ENCODE peak calls at places on chromosomes 13 and 19, in ten cellular contexts. I is mucosa of descending colon; R is CD8-positive, alpha-beta memory T cell; H is aorta; J is Panc1; X is iPS DF 6.9; G is heart left ventricle; O is psoas muscle; L is stomach; E is tibial artery. F is an unnamed sample. For H3K4me1, the result is how much of the 10 kb centered on the place peaks cover.

GRCh38 chr19:17123041-17123440 is 47.5 kb downstream of the MYO9B start:
- DNase-seq in I (no peak), R (no peak), H (no peak), J (no peak), X (no peak), G (no peak), O (no peak), L (no peak), E (no peak), F (no peak)

GRCh38 chr13:105969761-105970160 is 565.7 kb downstream of the EFNB2 start:
- DNase-seq in I (no peak), R (no peak), H (no peak), J (no peak), X (no peak), G (no peak), O (no peak), L (no peak), E (no peak), F (no peak)

GRCh38 chr13:41848435-41849255 is 112.3 kb downstream of the VWA8 start:
- DNase-seq in I (no peak), R (no peak), H (no peak), J (no peak), X (no peak), G (no peak), O (no peak), L (no peak), E (no peak), F (no peak)

GRCh38 chr13:101397742-101398141 is 18.6 kb downstream of the NALCN start:
- DNase-seq in I (no peak), R (no peak), H (no peak), J (no peak), X (no peak), G (no peak), O (no peak), L (no peak), E (no peak), F (no peak)

GRCh38 chr19:4499318-4499717 is 19.0 kb downstream of the PLIN4 start:
- DNase-seq in I (no peak), R (no peak), H (no peak), J (no peak), X (no peak), G (no peak), O (no peak), L (no peak), E (no peak), F (no peak)

GRCh38 chr13:112522578-112522977 is 65.4 kb downstream of the TUBGCP3 start:
- DNase-seq in I (no peak), R (no peak), H (no peak), J (no peak), X (no peak), G (no peak), O (no peak), L (no peak), E (no peak), F (no peak)

GRCh38 chr19:58170860-58171259 is 12.0 kb upstream of the ZNF274 start:
- DNase-seq in I (no peak), R (no peak), H (no peak), J (no peak), X (no peak), G (no peak), O (no peak), L (no peak), E (no peak), F (no peak)

GRCh38 chr13:43574601-43575000 is 212.2 kb downstream of the ENOX1 start:
- DNase-seq in I (no peak), R (no peak), H (no peak), J (no peak), X (no peak), G (no peak), O (no peak), L (no peak), E (no peak), F (no peak)

GRCh38 chr19:15373644-15374043 is 5.9 kb downstream of the AKAP8 start:
- DNase-seq in I (peak), R (no peak), H (no peak), J (no peak), X (no peak), G (no peak), O (no peak), L (no peak), E (no peak), F (no peak)

GRCh38 chr13:28161370-28161769 is 23.0 kb downstream of the PAN3 start:
- DNase-seq in I (no peak), R (no peak), H (no peak), J (no peak), X (no peak), G (no peak), O (no peak), L (no peak), E (no peak), F (no peak)

GRCh38 chr13:20623000-20623399 is 56.0 kb downstream of the IFT88 start:
- DNase-seq in I (no peak), R (no peak), H (no peak), J (no peak), X (no peak), G (no peak), O (no peak), L (no peak), E (no peak), F (no peak)

GRCh38 chr19:14106840-14107239 is 10.7 kb downstream of the PRKACA start:
- DNase-seq in I (no peak), R (no peak), H (no peak), J (no peak), X (no peak), G (peak), O (no peak), L (no peak), E (no peak), F (no peak)

GRCh38 chr13:23654111-23655110 is 84.2 kb downstream of the TNFRSF19 start:
- DNase-seq in I (no peak), R (no peak), H (no peak), J (no peak), X (no peak), G (no peak), O (no peak), L (peak), E (no peak), F (no peak)

GRCh38 chr13:75326173-75327131 is 155.5 kb downstream of the TBC1D4 start:
- DNase-seq in I (no peak), R (peak), H (no peak), J (no peak), X (no peak), G (no peak), O (no peak), L (no peak), E (no peak), F (no peak)

GRCh38 chr13:19607523-19608078 is 25.9 kb upstream of the MPHOSPH8 start:
- DNase-seq in I (no peak), R (no peak), H (no peak), J (no peak), X (no peak), G (no peak), O (no peak), L (no peak), E (no peak), F (no peak)

GRCh38 chr19:55216461-55217198 is 7.3 kb upstream of the PTPRH start:
- DNase-seq in I (peak), R (peak), H (peak), J (peak), X (peak), G (peak), O (peak), L (peak), E (no peak), F (peak)

GRCh38 chr13:109199280-109199679 is 569.9 kb downstream of the MYO16 start:
- DNase-seq in I (no peak), R (no peak), H (no peak), J (no peak), X (no peak), G (no peak), O (no peak), L (no peak), E (no peak), F (no peak)

GRCh38 chr19:32674153-32674958 is 624 bp downstream of the ANKRD27 start:
- DNase-seq in I (peak), R (no peak), H (no peak), J (no peak), X (no peak), G (no peak), O (no peak), L (no peak), E (no peak), F (no peak)

GRCh38 chr19:12065100-12065538 is 588 bp downstream of the ZNF844 start:
- DNase-seq in I (peak), R (peak), H (peak), J (no peak), X (no peak), G (no peak), O (peak), L (no peak), E (peak), F (peak)

GRCh38 chr13:110869231-110869804 is 45.6 kb downstream of the ANKRD10 start:
- DNase-seq in I (no peak), R (no peak), H (no peak), J (no peak), X (no peak), G (peak), O (peak), L (no peak), E (no peak), F (no peak)

GRCh38 chr13:45257638-45258338 is 56.9 kb upstream of the KCTD4 start:
- DNase-seq in I (no peak), R (no peak), H (no peak), J (no peak), X (no peak), G (no peak), O (no peak), L (no peak), E (no peak), F (no peak)

GRCh38 chr19:29596080-29596479 is 10.0 kb upstream of the POP4 start:
- DNase-seq in I (no peak), R (no peak), H (no peak), J (no peak), X (no peak), G (no peak), O (no peak), L (no peak), E (peak), F (no peak)

GRCh38 chr19:56071151-56071550 is 49.9 kb downstream of the ZNF787 start:
- DNase-seq in I (no peak), R (no peak), H (no peak), J (no peak), X (no peak), G (no peak), O (no peak), L (no peak), E (no peak), F (no peak)

GRCh38 chr19:38004505-38005223 is 97.7 kb downstream of the SIPA1L3 start:
- DNase-seq in I (peak), R (no peak), H (peak), J (peak), X (no peak), G (peak), O (peak), L (peak), E (peak), F (peak)

GRCh38 chr13:49497272-49497671 is 1.5 kb downstream of the PHF11 start:
- DNase-seq in I (no peak), R (no peak), H (no peak), J (no peak), X (no peak), G (no peak), O (no peak), L (no peak), E (no peak), F (no peak)

GRCh38 chr13:97506511-97506910 is 72.5 kb downstream of the RAP2A start:
- DNase-seq in I (no peak), R (no peak), H (no peak), J (no peak), X (no peak), G (no peak), O (no peak), L (no peak), E (no peak), F (no peak)

GRCh38 chr13:24834902-24835510 is 71.0 kb downstream of the RNF17 start:
- DNase-seq in I (no peak), R (no peak), H (no peak), J (no peak), X (no peak), G (no peak), O (no peak), L (no peak), E (no peak), F (no peak)

GRCh38 chr13:41386206-41386605 is 71.1 kb upstream of the RGCC start:
- DNase-seq in I (no peak), R (no peak), H (no peak), J (no peak), X (no peak), G (no peak), O (no peak), L (no peak), E (no peak), F (no peak)

GRCh38 chr13:110001622-110002275 is 215.4 kb upstream of the IRS2 start:
- DNase-seq in I (no peak), R (no peak), H (no peak), J (no peak), X (no peak), G (no peak), O (no peak), L (no peak), E (no peak), F (no peak)

DNA sequence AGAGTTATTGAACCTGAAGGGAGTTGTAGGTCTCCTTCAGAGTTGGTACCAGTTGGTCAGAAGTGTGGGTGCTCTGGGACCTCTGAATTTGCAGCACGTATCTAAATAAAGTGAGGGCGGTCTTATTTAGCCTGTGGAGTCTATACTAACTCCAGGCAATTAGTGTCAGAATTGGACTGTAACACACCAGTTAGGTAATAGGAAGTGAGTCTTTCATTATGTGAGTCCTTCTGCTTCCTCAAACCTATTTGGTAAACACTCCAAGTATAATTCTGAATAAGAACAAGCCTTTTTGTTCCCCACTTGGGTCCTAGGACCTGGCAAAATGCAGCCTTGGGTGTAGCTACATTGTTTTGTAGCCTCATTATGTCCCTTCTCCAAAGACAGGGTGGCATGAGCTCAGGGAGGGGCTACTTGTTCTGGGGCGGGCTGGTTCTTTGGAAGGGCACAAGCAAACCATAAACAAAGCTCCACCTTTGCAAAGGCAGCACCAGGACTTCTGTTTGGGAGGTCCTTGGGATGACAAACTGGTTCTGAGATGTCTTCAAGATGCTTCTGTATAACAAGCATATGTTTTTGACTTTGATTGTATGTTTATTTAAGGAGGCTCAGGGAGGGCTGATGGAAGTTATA is 418.0 kb downstream of the ZNF536 start:
- DNase-seq in I (no peak), R (no peak), H (no peak), J (no peak), X (no peak), G (no peak), O (no peak), L (no peak), E (no peak), F (no peak)
- H3K4me1 ChIP-seq in I (under half), R (under half), H (under half), J (under half), X (under half), G (under half), O (under half), L (under half), E (under half), F (under half)

GRCh38 chr13:37360556-37360955 is 238.0 kb downstream of the POSTN start:
- DNase-seq in I (no peak), R (no peak), H (no peak), J (no peak), X (no peak), G (no peak), O (no peak), L (no peak), E (no peak), F (no peak)

GRCh38 chr13:37364024-37364423 is 234.5 kb downstream of the POSTN start:
- DNase-seq in I (no peak), R (no peak), H (no peak), J (no peak), X (no peak), G (no peak), O (no peak), L (no peak), E (no peak), F (no peak)

GRCh38 chr13:37361608-37362007 is 237.0 kb downstream of the POSTN start:
- DNase-seq in I (no peak), R (no peak), H (no peak), J (no peak), X (no peak), G (no peak), O (no peak), L (no peak), E (no peak), F (no peak)

GRCh38 chr13:37369618-37370017 is 228.9 kb downstream of the POSTN start:
- DNase-seq in I (no peak), R (no peak), H (no peak), J (no peak), X (no peak), G (no peak), O (no peak), L (no peak), E (no peak), F (no peak)

GRCh38 chr13:37365496-37365895 is 233.1 kb downstream of the POSTN start:
- DNase-seq in I (no peak), R (no peak), H (no peak), J (no peak), X (no peak), G (no peak), O (no peak), L (no peak), E (no peak), F (no peak)
- H3K4me1 ChIP-seq in I (under half), R (under half), H (under half), J (under half), X (under half), G (under half), O (under half), L (under half), E (under half), F (under half)

GRCh38 chr19:3056454-3057016 is 5.8 kb downstream of the TLE5 start:
- DNase-seq in I (no peak), R (no peak), H (peak), J (no peak), X (no peak), G (no peak), O (no peak), L (no peak), E (no peak), F (no peak)
- H3K4me1 ChIP-seq in I (under half), R (half or more), H (under half), J (under half), X (under half), G (under half), O (under half), L (half or more), E (under half), F (under half)

GRCh38 chr19:19145281-19145999 is 7.2 kb upstream of the TMEM161A start:
- DNase-seq in I (no peak), R (no peak), H (no peak), J (no peak), X (no peak), G (peak), O (no peak), L (no peak), E (no peak), F (no peak)
- H3K4me1 ChIP-seq in I (under half), R (under half), H (under half), J (under half), X (under half), G (under half), O (under half), L (under half), E (under half), F (under half)

DNA sequence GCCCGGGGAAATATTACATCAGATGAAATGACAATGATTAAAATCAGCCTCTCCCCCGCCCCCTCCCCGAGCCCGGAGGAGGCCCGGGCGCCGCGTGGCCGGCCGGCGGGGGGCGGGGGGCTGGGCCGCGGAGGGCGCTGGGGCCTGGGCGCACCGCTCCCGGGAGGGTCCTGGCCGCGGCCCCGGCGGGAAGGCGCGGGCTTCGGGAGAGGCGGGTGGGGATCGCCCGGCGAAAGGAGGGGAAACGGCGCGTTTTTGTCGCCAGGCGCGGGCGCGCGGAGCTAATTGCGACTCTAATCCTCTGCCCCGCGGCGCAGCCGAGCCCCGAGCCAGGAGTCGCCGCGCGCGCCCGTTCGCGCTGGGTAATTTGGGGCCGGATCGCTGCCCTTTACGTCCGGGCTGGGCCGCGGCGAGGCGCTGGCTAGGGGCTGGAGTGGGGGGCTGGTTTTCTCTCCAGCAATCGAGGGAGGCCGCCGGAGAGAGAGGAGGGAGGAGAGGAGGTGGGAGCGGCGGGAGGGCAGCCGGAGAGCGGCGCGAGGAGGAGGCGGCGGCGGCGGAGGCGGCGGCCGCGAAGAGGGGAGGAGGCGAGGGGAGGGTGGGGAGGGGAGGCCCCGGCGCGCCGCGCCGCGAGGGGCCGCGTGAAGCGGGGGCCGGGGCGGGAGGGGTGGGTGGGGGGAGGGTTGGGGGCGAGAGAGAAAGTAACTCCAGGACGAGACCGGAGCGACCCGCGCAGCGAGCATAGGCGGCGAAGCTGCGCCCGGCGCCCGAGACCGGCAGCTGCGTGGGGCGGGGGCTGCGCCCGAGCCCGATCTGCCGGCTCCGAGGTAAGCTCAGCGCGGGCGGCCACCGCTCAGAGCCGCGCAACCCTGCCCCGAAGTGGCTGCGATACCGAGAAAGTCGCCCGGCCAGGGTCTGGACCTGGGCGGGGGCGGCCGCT is at the start of gene KCTD15:
- DNase-seq in I (no peak), R (no peak), H (peak), J (no peak), X (no peak), G (peak), O (peak), L (peak), E (no peak), F (no peak)
- H3K4me1 ChIP-seq in I (under half), R (under half), H (under half), J (under half), X (under half), G (under half), O (under half), L (under half), E (under half), F (under half)